ENCODE peak calls at places on chromosomes 13 and 19, in five cellular contexts. One of them, this sample, is unnamed.
A peak's percentile ranks its signal among the peaks of the same experiment; 100 is the strongest.

GRCh38 chr13:33610471-33611015 is 207.4 kb upstream of the RFC3 start:
- DNase-seq in esophagus squamous epithelium: no peak
- DNase-seq in NB4: peak; percentile 46
- DNase-seq in A549: peak; percentile 1
- DNase-seq in adrenal gland: peak; percentile 49
- DNase-seq in this sample: no peak

GRCh38 chr19:35558400-35559280 is 4.8 kb downstream of the ATP4A start:
- DNase-seq in esophagus squamous epithelium: no peak
- DNase-seq in NB4: no peak
- DNase-seq in A549: no peak
- DNase-seq in adrenal gland: no peak
- DNase-seq in this sample: no peak

GRCh38 chr19:370641-371330 is 26.2 kb upstream of the MIER2 start:
- DNase-seq in esophagus squamous epithelium: no peak
- DNase-seq in NB4: no peak
- DNase-seq in A549: no peak
- DNase-seq in adrenal gland: no peak
- DNase-seq in this sample: no peak

GRCh38 chr13:80547885-80548284 is 207.0 kb upstream of the SPRY2 start:
- DNase-seq in esophagus squamous epithelium: no peak
- DNase-seq in NB4: no peak
- DNase-seq in A549: no peak
- DNase-seq in adrenal gland: no peak
- DNase-seq in this sample: no peak

GRCh38 chr13:111110054-111110453 is 5.1 kb upstream of the ARHGEF7 start:
- DNase-seq in esophagus squamous epithelium: no peak
- DNase-seq in NB4: no peak
- DNase-seq in A549: no peak
- DNase-seq in adrenal gland: no peak
- DNase-seq in this sample: no peak

GRCh38 chr13:59879281-59879680 is 284.4 kb downstream of the DIAPH3 start:
- DNase-seq in esophagus squamous epithelium: no peak
- DNase-seq in NB4: no peak
- DNase-seq in A549: no peak
- DNase-seq in adrenal gland: no peak
- DNase-seq in this sample: no peak

GRCh38 chr13:48477191-48477855 is 55.6 kb downstream of the RCBTB2 start:
- DNase-seq in esophagus squamous epithelium: no peak
- DNase-seq in NB4: no peak
- DNase-seq in A549: no peak
- DNase-seq in adrenal gland: no peak
- DNase-seq in this sample: no peak

GRCh38 chr19:18009412-18010066 is 1.6 kb downstream of the ARRDC2 start:
- DNase-seq in esophagus squamous epithelium: no peak
- DNase-seq in NB4: peak; percentile 44
- DNase-seq in A549: no peak
- DNase-seq in adrenal gland: no peak
- DNase-seq in this sample: no peak

GRCh38 chr13:39039033-39039432 is 777 bp downstream of the NHLRC3 start:
- DNase-seq in esophagus squamous epithelium: no peak
- DNase-seq in NB4: peak; percentile 64
- DNase-seq in A549: no peak
- DNase-seq in adrenal gland: no peak
- DNase-seq in this sample: no peak

GRCh38 chr13:75153834-75154233 is 328.1 kb downstream of the TBC1D4 start:
- DNase-seq in esophagus squamous epithelium: no peak
- DNase-seq in NB4: no peak
- DNase-seq in A549: no peak
- DNase-seq in adrenal gland: no peak
- DNase-seq in this sample: no peak

GRCh38 chr13:50678464-50679162 is 164.9 kb downstream of the DLEU7 start:
- DNase-seq in esophagus squamous epithelium: no peak
- DNase-seq in NB4: peak; percentile 73
- DNase-seq in A549: no peak
- DNase-seq in adrenal gland: no peak
- DNase-seq in this sample: no peak

GRCh38 chr19:49488863-49489537 is 1.6 kb downstream of the RPL13A start:
- DNase-seq in esophagus squamous epithelium: no peak
- DNase-seq in NB4: no peak
- DNase-seq in A549: no peak
- DNase-seq in adrenal gland: no peak
- DNase-seq in this sample: no peak

GRCh38 chr13:46951516-46951915 is 54.7 kb upstream of the HTR2A start:
- DNase-seq in esophagus squamous epithelium: no peak
- DNase-seq in NB4: no peak
- DNase-seq in A549: no peak
- DNase-seq in adrenal gland: no peak
- DNase-seq in this sample: no peak

GRCh38 chr13:42064966-42065365 is 16.5 kb downstream of the DGKH start:
- DNase-seq in esophagus squamous epithelium: no peak
- DNase-seq in NB4: no peak
- DNase-seq in A549: no peak
- DNase-seq in adrenal gland: no peak
- DNase-seq in this sample: no peak

DNA sequence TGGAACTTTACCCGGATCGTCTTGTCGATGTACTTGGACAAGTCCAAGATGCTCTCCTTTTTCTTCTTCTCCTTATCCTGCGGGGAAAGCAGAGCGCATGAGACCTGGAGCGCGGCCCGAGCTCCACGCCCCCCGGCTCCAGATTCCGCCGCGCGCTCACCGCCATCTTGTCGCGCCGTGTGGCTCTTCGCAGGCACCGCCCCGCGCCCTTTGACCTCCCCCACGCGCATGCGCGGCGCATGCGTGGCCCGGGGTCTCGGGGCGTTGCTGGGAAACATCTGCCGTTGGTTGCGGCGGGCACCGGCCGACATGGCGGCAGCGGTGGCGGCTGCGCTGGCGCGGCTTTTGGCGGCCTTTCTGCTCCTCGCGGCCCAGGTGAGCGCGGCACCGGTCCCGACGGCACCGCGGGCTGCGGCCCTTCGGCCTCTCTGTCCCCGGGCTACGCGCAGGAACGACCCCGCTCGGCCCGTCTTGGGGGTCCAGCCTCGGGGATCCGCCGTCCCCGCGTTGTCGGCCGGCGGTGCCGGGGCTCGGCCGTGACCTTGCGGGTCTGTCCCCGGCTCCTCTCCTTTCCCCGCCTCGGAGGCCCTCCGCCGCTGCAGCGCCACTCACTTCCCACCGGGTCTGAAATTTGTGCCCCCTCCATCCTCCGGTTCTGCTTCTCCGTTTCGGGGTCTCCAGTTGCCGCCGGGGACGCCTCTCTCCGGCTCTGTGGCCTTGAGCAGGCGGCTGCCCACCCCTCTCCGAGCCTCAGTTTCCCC is at the start of the genes LSM7 and SPPL2B:
- DNase-seq in esophagus squamous epithelium: peak; percentile 37
- DNase-seq in NB4: peak; percentile 86
- DNase-seq in A549: peak; percentile 84
- DNase-seq in adrenal gland: peak; percentile 93
- DNase-seq in this sample: peak; percentile 97
- TF ChIP-seq POLR2A in esophagus squamous epithelium: peak; percentile 36
- TF ChIP-seq POLR2A in NB4: peak; percentile 71
- TF ChIP-seq POLR2A in A549: peak; percentile 77
- TF ChIP-seq POLR2A in adrenal gland: peak; percentile 30
- TF ChIP-seq POLR2A in this sample: peak; percentile 86

DNA sequence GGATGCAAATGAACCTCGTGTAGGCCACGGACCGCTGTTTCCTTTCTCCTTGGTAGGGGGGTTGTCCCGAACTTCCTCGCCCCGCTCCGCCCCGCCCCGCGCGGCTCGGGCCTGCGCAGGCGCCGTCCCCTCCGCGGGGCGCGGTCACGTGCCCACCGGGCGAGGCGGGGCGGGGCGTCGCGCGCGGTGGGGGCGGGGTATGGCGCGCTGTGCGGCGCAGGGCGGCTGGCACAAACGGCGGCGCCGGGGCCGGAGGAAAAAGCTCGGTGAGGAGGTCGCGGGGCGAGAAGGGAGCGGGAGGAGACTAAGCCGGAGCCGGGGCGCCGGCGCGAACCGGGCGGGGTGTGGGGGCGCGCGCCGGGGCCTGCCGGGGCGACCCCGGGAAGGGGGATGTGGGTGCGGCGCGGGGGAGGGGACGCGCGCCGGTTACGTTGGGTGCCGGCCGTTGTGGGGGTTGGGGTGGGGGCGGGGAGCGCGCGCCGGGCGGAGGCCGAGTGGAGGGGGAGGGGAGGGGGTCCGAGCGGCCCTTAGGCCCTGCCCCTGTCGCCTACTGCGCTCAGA is at the start of gene EGLN2:
- DNase-seq in esophagus squamous epithelium: no peak
- DNase-seq in NB4: peak; percentile 56
- DNase-seq in A549: no peak
- DNase-seq in adrenal gland: no peak
- DNase-seq in this sample: peak; percentile 82
- TF ChIP-seq POLR2A in esophagus squamous epithelium: peak; percentile 26
- TF ChIP-seq POLR2A in NB4: peak; percentile 27
- TF ChIP-seq POLR2A in A549: peak; percentile 81
- TF ChIP-seq POLR2A in adrenal gland: peak; percentile 50
- TF ChIP-seq POLR2A in this sample: no peak

GRCh38 chr19:52094526-52094925 is 1.0 kb downstream of the ZNF841 start:
- DNase-seq in esophagus squamous epithelium: no peak
- DNase-seq in NB4: peak; percentile 42
- DNase-seq in A549: no peak
- DNase-seq in adrenal gland: no peak
- DNase-seq in this sample: no peak

GRCh38 chr19:52099497-52100138 is 4.1 kb upstream of the ZNF841 start:
- DNase-seq in esophagus squamous epithelium: no peak
- DNase-seq in NB4: no peak
- DNase-seq in A549: no peak
- DNase-seq in adrenal gland: peak; percentile 18
- DNase-seq in this sample: no peak

GRCh38 chr19:52095172-52096014 is at the start of gene ZNF841:
- DNase-seq in esophagus squamous epithelium: peak; percentile 66
- DNase-seq in NB4: peak; percentile 94
- DNase-seq in A549: peak; percentile 92
- DNase-seq in adrenal gland: peak; percentile 97
- DNase-seq in this sample: peak; percentile 84
- TF ChIP-seq POLR2A in esophagus squamous epithelium: no peak
- TF ChIP-seq POLR2A in NB4: peak; percentile 73
- TF ChIP-seq POLR2A in A549: peak; percentile 32
- TF ChIP-seq POLR2A in adrenal gland: peak; percentile 82
- TF ChIP-seq POLR2A in this sample: peak; percentile 77

DNA sequence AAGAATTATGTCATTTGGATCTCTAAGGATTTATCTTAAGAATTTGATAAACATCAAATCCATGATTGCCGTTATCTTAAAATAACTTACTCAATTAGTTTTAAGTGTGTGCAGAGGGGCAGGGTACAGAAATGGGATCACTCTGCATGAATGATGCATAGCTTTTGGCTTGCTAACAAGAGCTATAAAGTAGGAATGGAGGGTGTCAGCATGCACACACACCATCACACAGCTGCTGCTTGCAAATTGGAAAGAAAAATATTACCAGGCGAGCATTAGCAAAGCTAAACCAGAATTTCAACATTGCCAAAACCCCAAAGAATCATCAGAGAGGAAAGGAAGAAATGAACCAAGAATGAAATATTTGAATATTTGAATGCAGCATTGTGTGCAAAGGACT is 580.6 kb downstream of the LMO7 start:
- DNase-seq in esophagus squamous epithelium: no peak
- DNase-seq in NB4: no peak
- DNase-seq in A549: no peak
- DNase-seq in adrenal gland: no peak
- DNase-seq in this sample: no peak
- TF ChIP-seq POLR2A in esophagus squamous epithelium: no peak
- TF ChIP-seq POLR2A in NB4: no peak
- TF ChIP-seq POLR2A in A549: no peak
- TF ChIP-seq POLR2A in adrenal gland: no peak
- TF ChIP-seq POLR2A in this sample: no peak

GRCh38 chr13:106061781-106062180 is 473.7 kb downstream of the EFNB2 start:
- DNase-seq in esophagus squamous epithelium: no peak
- DNase-seq in NB4: no peak
- DNase-seq in A549: no peak
- DNase-seq in adrenal gland: no peak
- DNase-seq in this sample: no peak

GRCh38 chr13:106063591-106064308 is 471.7 kb downstream of the EFNB2 start:
- DNase-seq in esophagus squamous epithelium: no peak
- DNase-seq in NB4: no peak
- DNase-seq in A549: no peak
- DNase-seq in adrenal gland: no peak
- DNase-seq in this sample: no peak
- TF ChIP-seq POLR2A in esophagus squamous epithelium: no peak
- TF ChIP-seq POLR2A in NB4: no peak
- TF ChIP-seq POLR2A in A549: no peak
- TF ChIP-seq POLR2A in adrenal gland: no peak
- TF ChIP-seq POLR2A in this sample: no peak

GRCh38 chr19:45901912-45902650 is at the start of gene MYPOP:
- DNase-seq in esophagus squamous epithelium: no peak
- DNase-seq in NB4: peak; percentile 76
- DNase-seq in A549: no peak
- DNase-seq in adrenal gland: no peak
- DNase-seq in this sample: no peak
- TF ChIP-seq POLR2A in esophagus squamous epithelium: no peak
- TF ChIP-seq POLR2A in NB4: peak; percentile 34
- TF ChIP-seq POLR2A in A549: peak; percentile 74
- TF ChIP-seq POLR2A in adrenal gland: no peak
- TF ChIP-seq POLR2A in this sample: no peak

DNA sequence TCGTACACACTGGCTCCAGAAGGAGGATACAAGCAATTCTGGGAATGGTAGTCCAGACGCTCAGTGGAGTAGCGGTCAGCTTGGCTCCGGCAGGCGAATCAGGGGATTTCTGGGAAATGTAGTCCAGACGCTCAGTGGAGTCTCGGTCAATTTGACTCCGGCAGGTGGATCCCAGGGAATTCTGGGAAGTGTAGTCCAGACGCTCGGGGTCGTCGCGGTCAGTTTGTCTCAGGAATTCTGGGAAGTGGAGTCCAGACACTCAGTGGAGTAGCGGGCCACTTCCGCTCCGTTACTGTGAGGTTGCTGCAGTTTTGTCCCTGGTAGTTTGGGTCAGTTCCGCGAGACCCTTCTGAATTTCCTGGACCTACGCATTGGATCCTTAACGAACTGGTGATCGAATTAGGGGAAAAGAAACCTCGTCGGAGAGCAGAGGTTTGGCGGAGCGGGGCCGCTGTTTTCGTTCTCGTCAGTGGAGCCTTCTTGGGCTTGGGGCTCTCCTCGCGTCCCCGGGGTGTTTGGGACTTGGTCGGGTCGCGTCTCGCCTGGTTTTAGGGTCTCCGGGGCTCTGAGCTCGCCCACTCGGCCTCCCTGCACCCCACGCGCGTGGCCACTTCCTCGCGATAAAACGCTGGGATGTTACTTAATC is at the start of gene ZNF225:
- DNase-seq in esophagus squamous epithelium: peak; percentile 65
- DNase-seq in NB4: peak; percentile 95
- DNase-seq in A549: peak; percentile 99
- DNase-seq in adrenal gland: peak; percentile 97
- DNase-seq in this sample: peak; percentile 97
- TF ChIP-seq POLR2A in esophagus squamous epithelium: no peak
- TF ChIP-seq POLR2A in NB4: peak; percentile 47
- TF ChIP-seq POLR2A in A549: peak; percentile 61
- TF ChIP-seq POLR2A in adrenal gland: peak; percentile 83
- TF ChIP-seq POLR2A in this sample: peak; percentile 72

GRCh38 chr19:24086974-24087595 is at the start of gene ZNF254:
- DNase-seq in esophagus squamous epithelium: peak; percentile 42
- DNase-seq in NB4: peak; percentile 98
- DNase-seq in A549: peak; percentile 98
- DNase-seq in adrenal gland: peak; percentile 97
- DNase-seq in this sample: peak; percentile 92
- TF ChIP-seq POLR2A in esophagus squamous epithelium: no peak
- TF ChIP-seq POLR2A in NB4: peak; percentile 96
- TF ChIP-seq POLR2A in A549: peak; percentile 81
- TF ChIP-seq POLR2A in adrenal gland: peak; percentile 91
- TF ChIP-seq POLR2A in this sample: peak; percentile 94

This sample was measured in erythroblast.